ENCODE peak calls at places on chromosomes 13 and 19, in five cellular contexts. E is HTR-8/SVneo, F is HFFc6, S is Right ventricle myocardium superior, O is cardiac muscle cell. G is an unnamed sample.

GRCh38 chr19:18774107-18774506 is 17.0 kb downstream of the COMP start:
- DNase-seq in E (no peak), F (no peak), S (no peak), O (no peak), G (no peak)

GRCh38 chr13:45872574-45872973 is 21.0 kb upstream of the SIAH3 start:
- DNase-seq in E (no peak), F (no peak), S (no peak), O (no peak), G (no peak)

GRCh38 chr13:19864018-19864338 is 529 bp upstream of the ZMYM5 start:
- DNase-seq in E (no peak), F (peak), S (peak), O (peak), G (peak)

GRCh38 chr19:46030861-46031550 is 8.2 kb upstream of the PGLYRP1 start:
- DNase-seq in E (no peak), F (no peak), S (no peak), O (no peak), G (no peak)

GRCh38 chr19:860481-861098 is 1.1 kb downstream of the CFD start:
- DNase-seq in E (no peak), F (peak), S (peak), O (peak), G (peak)

GRCh38 chr19:40279761-40280607 is 5.2 kb downstream of the AKT2 start:
- DNase-seq in E (no peak), F (no peak), S (no peak), O (no peak), G (no peak)

GRCh38 chr19:2567580-2567979 is 91.7 kb downstream of the GADD45B start:
- DNase-seq in E (no peak), F (no peak), S (peak), O (no peak), G (no peak)

GRCh38 chr19:35039881-35040456 is 1.6 kb upstream of the HPN start:
- DNase-seq in E (no peak), F (no peak), S (no peak), O (no peak), G (no peak)

GRCh38 chr13:108328848-108329247 is 59.3 kb downstream of the TNFSF13B start:
- DNase-seq in E (no peak), F (no peak), S (no peak), O (no peak), G (no peak)

GRCh38 chr19:17424743-17425365 is 5.0 kb downstream of the MVB12A start:
- DNase-seq in E (no peak), F (no peak), S (peak), O (peak), G (peak)

GRCh38 chr19:57872450-57872849 is 16.4 kb downstream of the ZNF814 start:
- DNase-seq in E (no peak), F (no peak), S (no peak), O (no peak), G (no peak)

GRCh38 chr19:2462635-2463421 is 6.1 kb upstream of the LMNB2 start:
- DNase-seq in E (peak), F (peak), S (peak), O (peak), G (peak)

GRCh38 chr19:35142531-35143230 is 374 bp upstream of the FXYD7 start:
- DNase-seq in E (no peak), F (no peak), S (peak), O (peak), G (peak)

GRCh38 chr19:19460258-19460731 is 54.8 kb downstream of the GATAD2A start:
- DNase-seq in E (no peak), F (no peak), S (no peak), O (no peak), G (no peak)

GRCh38 chr19:42281175-42282035 is 12.4 kb downstream of the CIC start:
- DNase-seq in E (no peak), F (no peak), S (peak), O (peak), G (no peak)

GRCh38 chr19:41957838-41958366 is 1.2 kb downstream of the RABAC1 start:
- DNase-seq in E (peak), F (peak), S (peak), O (peak), G (peak)

GRCh38 chr19:48900477-48901452 is 653 bp downstream of the NUCB1 start:
- DNase-seq in E (no peak), F (peak), S (peak), O (peak), G (peak)

G was measured in SK-MEL-5.